ENCODE peak calls at places on chromosomes 11 and 22, in five cellular contexts. Q, G, R, D and U are unnamed samples.
A peak's percentile ranks its signal among the peaks of the same experiment; 100 is the strongest.

GRCh38 chr11:117459979-117460300 is 132.3 kb downstream of the CEP164 start:
- DNase-seq in G (no peak), Q (no peak), D (peak; percentile 3), R (no peak), U (no peak)

GRCh38 chr22:31212783-31213626 is 907 bp downstream of the LIMK2 start:
- DNase-seq in G (no peak), R (no peak), D (no peak), Q (no peak), U (no peak)

GRCh38 chr22:20054034-20054427 is 26.0 kb upstream of the DGCR8 start:
- DNase-seq in R (no peak), Q (no peak), D (no peak), G (no peak), U (no peak)

GRCh38 chr11:35418282-35418846 is 994 bp downstream of the SLC1A2 start:
- DNase-seq in G (no peak), R (no peak), Q (no peak), D (no peak), U (peak; percentile 20)

GRCh38 chr11:84289381-84289906 is 1003.3 kb upstream of the CCDC90B start:
- DNase-seq in G (no peak), Q (peak; percentile 34), D (no peak), R (no peak), U (no peak)

GRCh38 chr11:122758974-122759373 is 79.3 kb upstream of the CRTAM start:
- DNase-seq in R (no peak), Q (no peak), D (no peak), G (no peak), U (no peak)

GRCh38 chr22:29473001-29473400 is 7.0 kb upstream of the NEFH start:
- DNase-seq in Q (no peak), R (no peak), D (no peak), G (no peak), U (no peak)

GRCh38 chr11:66247801-66248200 is 20.6 kb upstream of the RAB1B start:
- DNase-seq in R (no peak), Q (no peak), G (no peak), D (no peak), U (no peak)

GRCh38 chr22:24214467-24215285 is 30.2 kb downstream of the GGT5 start:
- DNase-seq in R (no peak), Q (no peak), D (no peak), G (no peak), U (no peak)

DNA sequence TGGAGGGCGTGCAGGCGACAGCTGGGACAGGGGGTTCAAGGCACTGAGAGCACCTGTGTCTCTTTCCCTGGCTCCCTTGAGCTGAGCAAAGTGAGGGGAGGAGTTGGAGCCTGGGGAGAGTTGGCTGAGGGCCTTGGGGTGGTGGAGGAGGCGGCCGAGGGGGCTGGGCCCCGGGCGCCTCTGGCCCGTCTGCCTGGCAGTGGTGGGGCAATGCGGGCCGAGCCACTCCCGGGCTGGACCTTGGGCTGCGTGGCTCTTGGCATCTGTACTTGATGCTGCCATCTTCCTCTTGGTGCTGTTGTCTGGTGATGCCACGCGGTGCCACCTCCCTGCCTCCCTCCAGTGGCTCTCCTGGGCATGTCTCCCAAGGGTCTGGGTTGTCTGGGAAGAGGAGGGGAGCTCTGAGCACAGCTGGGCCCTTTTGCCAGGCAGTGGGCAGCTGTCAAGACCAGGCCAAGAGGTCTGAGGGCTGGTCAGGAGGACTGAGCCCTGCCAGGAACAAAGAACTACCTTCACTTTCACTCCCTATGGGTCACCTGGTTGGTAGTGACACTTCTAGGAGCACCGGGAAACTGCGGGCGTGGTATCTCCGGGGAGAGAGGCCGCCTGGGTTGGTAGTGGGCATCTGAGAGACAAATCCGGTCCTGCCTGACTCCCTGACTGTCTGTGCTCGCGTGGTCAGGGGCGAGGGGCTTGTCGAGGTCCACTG is 1.3 kb downstream of the GRIK4 start:
- DNase-seq in D (no peak), Q (no peak), G (no peak), R (no peak), U (no peak)
- TF ChIP-seq CTCF in D (no peak), Q (peak; percentile 23), G (no peak), R (no peak), U (no peak)

GRCh38 chr11:81165164-81165563 is 1568.5 kb downstream of the FAM181B start:
- DNase-seq in R (no peak), G (no peak), Q (no peak), D (no peak), U (no peak)
- TF ChIP-seq CTCF in R (no peak), G (peak; percentile 25), Q (no peak), D (no peak), U (peak; percentile 30)

GRCh38 chr11:94400839-94401772 is at the start of gene GPR83:
- DNase-seq in G (peak; percentile 37), R (no peak), D (no peak), Q (peak; percentile 11), U (peak; percentile 17)
- TF ChIP-seq CTCF in G (no peak), R (no peak), D (no peak), Q (no peak), U (no peak)

DNA sequence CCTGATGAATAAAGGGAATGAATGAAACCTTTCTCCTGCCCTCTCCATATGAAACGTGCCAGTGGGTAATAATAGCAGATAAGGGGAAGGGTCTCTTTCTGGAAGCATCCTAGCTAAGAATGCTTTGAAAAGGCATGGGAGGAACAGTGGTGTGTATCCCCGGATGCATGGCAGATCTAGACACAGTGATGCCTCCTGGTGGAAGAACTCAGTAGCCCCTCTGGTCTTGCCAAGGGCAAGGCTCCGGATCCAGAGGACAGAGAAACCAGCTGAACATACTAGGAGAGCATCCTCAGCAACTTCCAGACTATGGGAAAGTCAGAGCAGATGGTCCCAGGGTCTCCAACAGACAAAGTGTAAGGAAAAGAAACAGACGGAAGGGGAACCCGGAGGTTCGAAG is 6.4 kb downstream of the BAIAP2L2 start:
- DNase-seq in D (peak; percentile 22), Q (peak; percentile 28), R (no peak), G (no peak), U (no peak)
- TF ChIP-seq CTCF in D (peak; percentile 49), Q (peak; percentile 69), R (peak; percentile 15), G (peak; percentile 40), U (peak; percentile 37)

GRCh38 chr22:42401562-42402334 is 30.5 kb downstream of the NFAM1 start:
- DNase-seq in D (no peak), Q (no peak), R (no peak), G (no peak), U (no peak)
- TF ChIP-seq CTCF in D (no peak), Q (no peak), R (no peak), G (no peak), U (no peak)

GRCh38 chr11:69642913-69643632 is 2.1 kb downstream of the CCND1 start:
- DNase-seq in D (peak; percentile 81), G (peak; percentile 83), R (no peak), Q (peak; percentile 55), U (peak; percentile 74)

GRCh38 chr11:69645801-69646492 is 5.0 kb downstream of the CCND1 start:
- DNase-seq in G (no peak), Q (no peak), D (no peak), R (no peak), U (no peak)

GRCh38 chr11:69644962-69645675 is 4.2 kb downstream of the CCND1 start:
- DNase-seq in R (no peak), D (no peak), G (no peak), Q (no peak), U (no peak)

GRCh38 chr11:69643646-69644045 is 2.7 kb downstream of the CCND1 start:
- DNase-seq in R (no peak), G (no peak), Q (no peak), D (no peak), U (no peak)

DNA sequence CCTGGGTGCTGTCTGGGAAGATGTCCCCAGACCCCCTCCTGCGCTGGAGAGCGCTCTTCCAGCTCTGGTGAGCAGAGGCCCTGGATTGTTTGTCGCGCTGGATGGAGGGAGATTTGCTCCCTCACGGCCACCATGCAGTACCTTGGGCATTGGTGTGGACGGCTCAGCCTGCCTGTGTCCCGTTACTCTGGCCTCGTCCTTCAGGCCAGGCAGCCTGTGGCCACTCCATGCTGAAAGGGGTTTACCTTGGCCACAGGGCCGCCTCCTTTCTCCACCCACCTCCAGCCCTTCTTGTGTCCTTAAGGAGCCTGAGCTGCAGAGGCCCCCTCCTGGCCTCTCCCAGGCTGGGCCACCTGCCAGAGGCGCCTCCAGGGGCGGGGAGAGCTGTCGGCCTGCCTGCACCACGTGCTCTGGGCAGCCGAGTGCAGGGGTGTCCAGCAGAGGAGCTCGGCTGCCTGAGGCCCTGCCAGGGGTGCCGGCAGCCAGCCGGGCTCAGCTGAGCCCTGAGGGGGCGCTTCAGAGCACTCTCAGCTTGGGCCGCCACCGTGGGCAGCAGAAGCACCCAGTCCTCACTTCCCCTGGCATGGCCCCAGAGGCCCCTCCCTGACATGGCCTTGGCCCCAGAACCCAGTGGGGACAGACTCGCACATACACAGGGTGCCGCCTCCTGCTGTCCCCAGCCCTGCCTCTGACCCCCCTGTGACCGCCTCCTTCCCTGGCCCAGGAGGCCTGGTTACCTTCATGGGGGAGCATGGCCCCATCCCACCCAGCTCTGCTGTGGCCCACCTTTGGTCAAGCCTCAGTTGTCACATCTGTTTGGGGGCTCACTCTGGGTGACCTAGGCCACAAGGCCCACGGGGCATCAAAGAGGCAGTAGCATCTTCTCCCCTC is 3.4 kb downstream of the CCND1 start:
- DNase-seq in Q (peak; percentile 70), G (no peak), R (no peak), D (peak; percentile 94), U (no peak)
- TF ChIP-seq CTCF in Q (peak; percentile 46), G (no peak), R (peak; percentile 44), D (peak; percentile 34), U (no peak)

GRCh38 chr11:12748561-12748960 is 74.3 kb downstream of the TEAD1 start:
- DNase-seq in Q (no peak), R (no peak), G (no peak), D (no peak), U (no peak)

GRCh38 chr11:12745787-12746186 is 71.6 kb downstream of the TEAD1 start:
- DNase-seq in D (no peak), Q (no peak), G (no peak), R (no peak), U (no peak)

GRCh38 chr11:12744831-12745502 is 70.7 kb downstream of the TEAD1 start:
- DNase-seq in R (no peak), D (peak; percentile 28), Q (no peak), G (no peak), U (no peak)

GRCh38 chr11:12743834-12744449 is 69.7 kb downstream of the TEAD1 start:
- DNase-seq in G (no peak), R (no peak), D (no peak), Q (no peak), U (no peak)

GRCh38 chr11:12746593-12747097 is 72.4 kb downstream of the TEAD1 start:
- DNase-seq in D (peak; percentile 88), Q (peak; percentile 89), R (no peak), G (peak; percentile 37), U (peak; percentile 62)
- TF ChIP-seq CTCF in D (no peak), Q (peak; percentile 36), R (no peak), G (no peak), U (peak; percentile 36)